ENCODE peak calls at places on chromosomes 1 and 21, in seven cellular contexts. C, Q, F, B, G, Z and W are unnamed samples.
A peak's percentile ranks its signal among the peaks of the same experiment; 100 is the strongest.

GRCh38 chr1:47683402-47683801 is 245.6 kb downstream of the FOXD2 start:
- DNase-seq in B (no peak), C (no peak), F (peak; percentile 40), Q (no peak), G (no peak), Z (no peak), W (no peak)

GRCh38 chr1:118589486-118589885 is 398.7 kb downstream of the TBX15 start:
- DNase-seq in F (no peak), G (no peak), Q (no peak), B (no peak), C (no peak), Z (no peak), W (no peak)

GRCh38 chr1:14997646-14998276 is 155.8 kb upstream of the TMEM51 start:
- DNase-seq in F (no peak), Z (peak; percentile 32), C (no peak), G (no peak), Q (no peak), B (no peak), W (no peak)

GRCh38 chr1:9561429-9561828 is 22.2 kb downstream of the SLC25A33 start:
- DNase-seq in Z (peak; percentile 99), C (no peak), G (no peak), Q (peak; percentile 97), F (no peak), B (peak; percentile 40), W (peak; percentile 95)

GRCh38 chr1:52629021-52629643 is 3.8 kb upstream of the SHISAL2A start:
- DNase-seq in G (no peak), B (no peak), Q (no peak), Z (no peak), C (peak; percentile 84), F (no peak), W (no peak)

GRCh38 chr1:89580036-89580435 is 52.9 kb upstream of the LRRC8C start:
- DNase-seq in F (no peak), Q (no peak), C (no peak), Z (no peak), B (no peak), G (no peak), W (no peak)

GRCh38 chr1:203325004-203325417 is 19.7 kb downstream of the BTG2 start:
- DNase-seq in C (no peak), Q (no peak), Z (no peak), F (no peak), B (peak; percentile 55), G (no peak), W (peak; percentile 40)

GRCh38 chr1:113783254-113784103 is 24.2 kb upstream of the PHTF1 start:
- DNase-seq in Q (peak; percentile 79), Z (peak; percentile 63), G (no peak), C (no peak), B (peak; percentile 71), F (no peak), W (peak; percentile 80)

GRCh38 chr21:42627527-42628289 is 25.7 kb upstream of the PDE9A start:
- DNase-seq in F (peak; percentile 50), B (no peak), G (peak; percentile 76), Z (no peak), C (peak; percentile 42), Q (no peak), W (no peak)

GRCh38 chr1:94726981-94727685 is 93.0 kb upstream of the SLC44A3 start:
- DNase-seq in Z (no peak), B (no peak), F (no peak), C (no peak), Q (no peak), G (no peak), W (no peak)

GRCh38 chr1:36091698-36092097 is 3.0 kb downstream of the ADPRS start:
- DNase-seq in Z (no peak), Q (no peak), B (no peak), F (no peak), G (peak; percentile 79), C (no peak), W (no peak)

GRCh38 chr1:89260042-89260441 is 12.6 kb downstream of the GBP5 start:
- DNase-seq in G (no peak), Z (no peak), C (no peak), F (no peak), B (no peak), Q (no peak), W (no peak)

GRCh38 chr1:19650416-19651140 is 6.5 kb downstream of the NBL1 start:
- DNase-seq in C (peak; percentile 55), F (no peak), Q (no peak), B (no peak), Z (peak; percentile 41), G (no peak), W (peak; percentile 19)

GRCh38 chr1:201850053-201850397 is 21.1 kb downstream of the IPO9 start:
- DNase-seq in Z (peak; percentile 86), B (no peak), G (no peak), F (no peak), Q (peak; percentile 93), C (no peak), W (peak; percentile 98)

GRCh38 chr1:156115514-156116374 is 1.2 kb downstream of the LMNA start:
- DNase-seq in G (peak; percentile 94), B (no peak), Q (peak; percentile 85), C (peak; percentile 91), F (no peak), Z (peak; percentile 86), W (peak; percentile 53)

GRCh38 chr1:155969377-155969791 is 9.0 kb downstream of the ARHGEF2 start:
- DNase-seq in F (no peak), C (no peak), Q (no peak), B (no peak), G (no peak), Z (no peak), W (no peak)

GRCh38 chr1:213670692-213671023 is 317.1 kb upstream of the PROX1 start:
- DNase-seq in C (no peak), B (no peak), F (no peak), Q (no peak), G (no peak), Z (no peak), W (no peak)

GRCh38 chr1:167057297-167057688 is 32.9 kb downstream of the GPA33 start:
- DNase-seq in Q (peak; percentile 37), G (no peak), B (no peak), Z (peak; percentile 29), C (no peak), F (no peak), W (peak; percentile 39)

GRCh38 chr1:229434641-229435051 is 752 bp upstream of the ACTA1 start:
- DNase-seq in Z (no peak), F (no peak), G (no peak), B (no peak), Q (no peak), C (peak; percentile 32), W (no peak)

GRCh38 chr1:247268390-247269045 is 12.6 kb downstream of the VN1R5 start:
- DNase-seq in B (no peak), C (no peak), F (no peak), Q (peak; percentile 25), Z (no peak), G (no peak), W (peak; percentile 4)

GRCh38 chr21:44969965-44970755 is 30.3 kb downstream of the SLX9 start:
- DNase-seq in F (no peak), C (peak; percentile 55), Q (peak; percentile 27), B (no peak), G (no peak), Z (peak; percentile 24), W (no peak)

GRCh38 chr1:243409284-243409683 is 153.4 kb downstream of the SDCCAG8 start:
- DNase-seq in B (no peak), Q (peak; percentile 23), F (no peak), Z (no peak), G (no peak), C (no peak), W (peak; percentile 14)

GRCh38 chr1:230123280-230124186 is 56.5 kb downstream of the GALNT2 start:
- DNase-seq in F (no peak), Q (no peak), Z (no peak), B (no peak), C (no peak), G (no peak), W (no peak)

GRCh38 chr1:118483245-118484006 is 298.4 kb upstream of the SPAG17 start:
- DNase-seq in G (no peak), C (no peak), B (no peak), F (no peak), Q (no peak), Z (no peak), W (no peak)

GRCh38 chr1:234975122-234975940 is 153.3 kb downstream of the TOMM20 start:
- DNase-seq in C (no peak), F (peak; percentile 60), Q (peak; percentile 96), B (no peak), G (peak; percentile 74), Z (peak; percentile 91), W (peak; percentile 98)

GRCh38 chr1:2267051-2267830 is 39.1 kb downstream of the SKI start:
- DNase-seq in G (no peak), C (peak; percentile 66), F (no peak), Q (no peak), Z (no peak), B (no peak), W (no peak)

GRCh38 chr1:154865442-154866256 is 4.4 kb downstream of the KCNN3 start:
- DNase-seq in Q (no peak), F (no peak), C (no peak), G (no peak), B (no peak), Z (no peak), W (no peak)
- H3K4me3 ChIP-seq in Q (no peak overlapping the region), F (no peak overlapping the region), C (no peak overlapping the region), G (no peak overlapping the region), B (no peak overlapping the region), Z (no peak overlapping the region), W (no peak overlapping the region)

GRCh38 chr1:164611754-164612642 is 53.0 kb downstream of the PBX1 start:
- DNase-seq in Q (peak; percentile 82), G (no peak), F (no peak), B (no peak), C (no peak), Z (peak; percentile 57), W (peak; percentile 84)
- H3K4me3 ChIP-seq in Q (no peak overlapping the region), G (no peak overlapping the region), F (no peak overlapping the region), B (no peak overlapping the region), C (no peak overlapping the region), Z (no peak overlapping the region), W (no peak overlapping the region)

DNA sequence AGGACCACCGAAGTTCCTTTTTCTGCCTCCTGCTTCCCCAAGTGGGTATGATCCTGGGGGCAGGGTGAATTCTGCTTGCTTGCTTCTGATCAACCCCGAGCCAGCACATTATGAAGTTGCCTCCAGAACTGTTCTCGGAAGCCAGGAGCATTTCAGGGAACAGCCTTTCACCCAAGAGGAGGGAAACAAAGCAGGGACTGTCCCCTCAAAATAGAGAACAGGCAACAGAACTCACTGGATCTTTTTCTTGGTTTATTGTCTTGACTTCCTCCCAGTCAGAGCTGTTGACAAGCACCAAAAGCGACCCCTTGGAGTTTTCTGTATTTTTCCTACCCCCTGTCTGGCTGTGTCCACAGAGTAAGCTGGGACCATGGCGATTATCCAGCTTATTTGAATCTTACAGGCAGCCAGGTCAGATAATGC is 258.3 kb upstream of the SGIP1 start:
- DNase-seq in Q (no peak), Z (no peak), B (no peak), C (no peak), F (no peak), G (no peak), W (no peak)
- H3K4me3 ChIP-seq in Q (no peak overlapping the region), Z (no peak overlapping the region), B (peak overlapping the region; percentile 35), C (no peak overlapping the region), F (no peak overlapping the region), G (no peak overlapping the region), W (no peak overlapping the region)

GRCh38 chr1:26705788-26706237 is 10.0 kb downstream of the ARID1A start:
- DNase-seq in Q (peak; percentile 70), C (no peak), F (no peak), B (no peak), Z (peak; percentile 83), G (no peak), W (peak; percentile 88)
- H3K4me3 ChIP-seq in Q (no peak overlapping the region), C (no peak overlapping the region), F (peak overlapping the region; percentile 16), B (peak overlapping the region; percentile 19), Z (peak overlapping the region; percentile 46), G (no peak overlapping the region), W (no peak overlapping the region)